ENCODE peak calls at places on chromosomes 11 and 22, in four cellular contexts. N is NCI-H1105 treated with DMSO at 0.1 percent for 48 hours, L is midbrain, F is lung microvascular endothelial cell. Z is an unnamed sample.
A peak's percentile ranks its signal among the peaks of the same experiment; 100 is the strongest.

GRCh38 chr11:61776561-61777075 is 15.8 kb downstream of the TMEM258 start:
- DNase-seq in L (peak; percentile 56), F (peak; percentile 62), N (no peak), Z (peak; percentile 50)

GRCh38 chr22:42388130-42388797 is 43.9 kb downstream of the NFAM1 start:
- DNase-seq in L (peak; percentile 5), N (peak; percentile 95), F (peak; percentile 12), Z (no peak)

GRCh38 chr11:67572747-67573419 is 10.7 kb upstream of the GSTP1 start:
- DNase-seq in N (peak; percentile 49), F (peak; percentile 66), L (peak; percentile 58), Z (peak; percentile 51)

GRCh38 chr11:55942785-55943392 is 6.7 kb upstream of the OR5I1 start:
- DNase-seq in N (peak; percentile 35), F (peak; percentile 36), L (peak; percentile 62), Z (peak; percentile 10)

GRCh38 chr11:117819096-117820040 is 5.2 kb downstream of the FXYD2 start:
- DNase-seq in F (peak; percentile 77), N (peak; percentile 26), L (peak; percentile 45), Z (peak; percentile 80)

GRCh38 chr22:37777122-37777687 is 30.5 kb upstream of the GCAT start:
- DNase-seq in F (peak; percentile 42), L (peak; percentile 2), N (peak; percentile 14), Z (no peak)

GRCh38 chr11:105838668-105839403 is 183.2 kb downstream of the MSANTD4 start:
- DNase-seq in N (no peak), F (no peak), L (no peak), Z (no peak)

GRCh38 chr11:72629266-72629665 is 45.0 kb downstream of the PDE2A start:
- DNase-seq in N (no peak), L (peak; percentile 30), F (no peak), Z (no peak)

GRCh38 chr11:10050561-10050960 is 243.5 kb downstream of the SBF2 start:
- DNase-seq in N (no peak), L (no peak), F (no peak), Z (peak; percentile 19)

GRCh38 chr11:10893713-10894112 is 35.9 kb upstream of the ZBED5 start:
- DNase-seq in L (no peak), F (no peak), N (no peak), Z (no peak)